ENCODE peak calls at places on chromosomes 4 and X, in four cellular contexts. E is K562, N is HepG2, Y is GM12878. L is an unnamed sample.

GRCh38 chr4:80362578-80363181 is 27.1 kb downstream of the CFAP299 start:
- DNase-seq in N (peak; percentile 20), E (peak; percentile 48), Y (no peak), L (peak; percentile 39)

GRCh38 chrX:73127700-73128241 is 48.5 kb upstream of the PABPC1L2A start:
- DNase-seq in Y (no peak), E (no peak), N (no peak), L (no peak)

GRCh38 chrX:93791304-93791703 is 117.3 kb downstream of the FAM133A start:
- DNase-seq in Y (no peak), N (no peak), E (no peak), L (no peak)

GRCh38 chrX:41108007-41108683 is 22.9 kb downstream of the USP9X start:
- DNase-seq in N (no peak), E (no peak), Y (no peak), L (no peak)

GRCh38 chr4:43425206-43425605 is 532.7 kb downstream of the GRXCR1 start:
- DNase-seq in E (no peak), Y (no peak), N (no peak), L (no peak)

GRCh38 chr4:159305129-159305528 is 202.2 kb downstream of the RAPGEF2 start:
- DNase-seq in N (no peak), E (no peak), Y (no peak), L (no peak)

GRCh38 chr4:164188236-164188635 is 565.7 kb upstream of the SMIM31 start:
- DNase-seq in N (no peak), E (peak; percentile 1), Y (no peak), L (no peak)

GRCh38 chrX:106862972-106863688 is 40.0 kb downstream of the RIPPLY1 start:
- DNase-seq in E (peak; percentile 20), N (peak; percentile 3), Y (no peak), L (peak; percentile 24)

GRCh38 chrX:13013353-13014110 is 30.9 kb downstream of the FAM9C start:
- DNase-seq in E (peak; percentile 48), Y (no peak), N (no peak), L (no peak)

GRCh38 chrX:47936224-47936939 is 67.4 kb downstream of the ZNF182 start:
- DNase-seq in Y (no peak), E (peak; percentile 91), N (no peak), L (no peak)
- TF ChIP-seq MXI1 in Y (no peak), E (no peak), N (no peak), L (no peak)

DNA sequence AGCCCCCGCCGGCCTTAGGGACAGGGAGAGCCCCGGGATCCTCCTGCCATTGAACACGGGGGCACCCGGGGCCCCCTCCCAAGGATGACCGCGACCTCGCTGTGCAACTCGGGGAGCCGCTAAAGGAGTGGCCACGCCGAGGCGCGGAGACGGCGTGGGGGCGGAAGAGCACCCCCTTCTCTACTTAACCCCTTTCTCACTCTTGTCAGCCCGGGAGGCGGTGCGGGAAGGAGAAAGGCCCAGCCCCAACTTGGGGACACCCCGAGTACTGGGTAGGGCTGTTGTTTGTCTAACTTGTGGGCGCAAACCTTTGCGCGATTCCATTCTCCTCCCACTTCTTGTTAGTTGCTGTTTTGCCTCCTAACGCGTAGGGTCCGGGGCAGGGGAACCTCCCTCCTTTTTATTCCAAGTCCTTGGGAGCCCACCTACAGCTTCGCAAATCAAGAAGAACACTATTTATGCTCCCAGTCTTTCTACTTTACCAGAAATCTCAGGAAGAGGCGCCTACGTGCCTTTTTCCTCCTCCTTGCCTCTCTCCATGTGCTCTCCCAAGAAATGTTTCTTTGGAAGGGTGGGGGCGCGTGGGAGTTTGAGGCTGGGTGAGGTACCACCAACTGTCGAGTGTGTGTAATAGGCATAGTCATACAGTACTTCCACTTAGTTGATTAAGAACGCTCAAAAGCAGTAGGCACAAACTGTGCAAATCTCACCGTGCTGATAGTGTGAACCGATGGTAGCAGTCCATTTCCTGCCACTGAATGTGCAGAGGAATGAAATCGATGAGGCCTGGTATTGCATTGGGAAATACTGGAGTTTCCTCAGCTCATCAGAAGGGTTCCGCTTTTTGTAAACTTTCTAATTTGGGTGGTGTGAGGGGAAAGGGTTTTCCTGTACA is 810 bp downstream of the DIAPH2 start:
- DNase-seq in N (peak; percentile 7), E (no peak), Y (no peak), L (peak; percentile 39)
- TF ChIP-seq SIN3A in N (no peak), E (no peak), Y (no peak), L (no peak)

GRCh38 chr4:81963506-81964020 is 410.2 kb downstream of the HNRNPD start:
- DNase-seq in Y (no peak), E (no peak), N (no peak), L (no peak)
- TF ChIP-seq MXI1 in Y (no peak), E (no peak), N (no peak), L (no peak)

DNA sequence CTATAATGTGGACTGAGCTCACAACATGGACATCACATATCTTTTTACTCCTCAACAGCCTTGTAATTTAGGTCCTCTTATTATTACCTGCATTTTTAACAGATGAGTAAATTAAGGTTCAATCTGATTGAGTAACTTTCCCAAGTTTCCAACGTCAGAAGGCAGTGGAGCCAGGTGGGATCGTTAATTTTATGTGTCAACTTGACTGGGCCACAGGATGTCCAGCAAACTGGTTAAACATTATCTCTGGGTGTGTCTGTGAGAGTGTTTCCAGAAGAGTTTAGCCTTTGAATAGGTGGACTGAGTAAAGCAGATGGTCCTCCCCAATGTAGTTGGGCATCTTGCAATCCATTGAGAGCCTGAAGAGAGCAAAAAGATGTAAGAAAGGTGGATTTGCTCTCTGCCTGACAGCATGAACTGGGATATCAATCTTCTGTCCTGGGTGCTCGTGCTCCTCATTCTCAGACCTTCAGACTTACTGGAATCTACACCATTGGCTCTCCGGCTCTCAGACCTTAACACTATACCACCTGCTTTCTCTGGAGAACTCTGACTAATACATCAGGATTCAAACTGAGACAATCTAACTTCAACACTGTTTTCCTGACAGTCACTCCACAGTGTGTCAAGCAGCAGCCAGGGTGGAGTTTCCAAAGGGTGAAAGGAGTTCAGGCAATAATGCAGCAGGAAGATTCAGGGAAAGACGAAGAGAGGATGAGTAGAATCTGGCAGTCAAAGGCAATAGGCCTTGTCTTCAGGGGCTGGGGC is 58.8 kb upstream of the SLIT2 start:
- DNase-seq in E (no peak), Y (no peak), N (no peak), L (no peak)
- TF ChIP-seq SIN3A in E (no peak), Y (no peak), N (no peak), L (no peak)

GRCh38 chrX:135114392-135114791 is 5.9 kb downstream of the ETDB start:
- DNase-seq in E (no peak), Y (peak; percentile 61), N (no peak), L (no peak)
- TF ChIP-seq MXI1 in E (no peak), Y (peak; percentile 22), N (no peak), L (no peak)

DNA sequence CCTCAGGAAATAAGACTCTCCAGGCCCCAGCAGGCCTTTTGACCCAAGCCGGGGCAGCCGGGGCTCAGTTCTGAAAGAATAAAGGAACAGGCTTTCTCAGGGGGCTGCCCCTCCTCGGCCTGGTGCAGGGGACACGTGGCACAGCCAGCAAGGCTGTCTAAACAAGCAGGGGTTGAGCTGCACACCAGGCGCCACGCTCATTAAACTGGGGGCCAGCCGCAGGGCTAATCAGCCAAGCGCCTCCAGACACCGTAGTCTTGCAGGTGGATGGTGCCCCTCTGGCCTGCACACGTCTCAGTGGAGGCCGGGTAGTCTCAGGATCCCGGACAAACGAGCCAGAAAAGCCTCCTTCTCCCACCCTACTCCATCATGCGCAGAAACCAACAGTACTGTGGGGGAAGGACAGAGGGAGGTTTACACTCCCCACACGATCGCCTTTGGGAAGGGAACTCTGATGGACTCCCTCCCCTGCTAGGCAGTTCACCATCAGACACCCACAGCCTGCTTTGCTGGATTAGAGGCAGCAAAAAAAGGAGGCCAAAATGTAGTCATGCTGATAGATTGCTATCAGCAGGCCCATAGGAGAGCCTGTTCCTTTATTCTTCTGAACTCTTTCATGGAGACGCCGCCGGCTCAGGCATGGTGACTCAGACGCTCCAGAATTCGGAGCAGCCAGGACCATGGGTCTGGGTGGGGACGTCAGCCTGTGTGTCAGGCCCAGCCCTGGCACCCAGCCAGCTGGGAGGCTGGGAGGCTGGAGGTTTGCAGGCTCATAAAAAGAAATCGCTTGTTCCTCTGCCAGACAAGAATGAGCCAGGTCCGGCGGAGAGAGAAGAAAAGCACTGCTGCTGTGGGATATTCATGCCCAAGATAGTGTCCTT is 342.4 kb downstream of the BCOR start:
- DNase-seq in Y (no peak), E (peak; percentile 81), N (peak; percentile 63), L (peak; percentile 50)
- TF ChIP-seq SIN3A in Y (no peak), E (no peak), N (no peak), L (no peak)

DNA sequence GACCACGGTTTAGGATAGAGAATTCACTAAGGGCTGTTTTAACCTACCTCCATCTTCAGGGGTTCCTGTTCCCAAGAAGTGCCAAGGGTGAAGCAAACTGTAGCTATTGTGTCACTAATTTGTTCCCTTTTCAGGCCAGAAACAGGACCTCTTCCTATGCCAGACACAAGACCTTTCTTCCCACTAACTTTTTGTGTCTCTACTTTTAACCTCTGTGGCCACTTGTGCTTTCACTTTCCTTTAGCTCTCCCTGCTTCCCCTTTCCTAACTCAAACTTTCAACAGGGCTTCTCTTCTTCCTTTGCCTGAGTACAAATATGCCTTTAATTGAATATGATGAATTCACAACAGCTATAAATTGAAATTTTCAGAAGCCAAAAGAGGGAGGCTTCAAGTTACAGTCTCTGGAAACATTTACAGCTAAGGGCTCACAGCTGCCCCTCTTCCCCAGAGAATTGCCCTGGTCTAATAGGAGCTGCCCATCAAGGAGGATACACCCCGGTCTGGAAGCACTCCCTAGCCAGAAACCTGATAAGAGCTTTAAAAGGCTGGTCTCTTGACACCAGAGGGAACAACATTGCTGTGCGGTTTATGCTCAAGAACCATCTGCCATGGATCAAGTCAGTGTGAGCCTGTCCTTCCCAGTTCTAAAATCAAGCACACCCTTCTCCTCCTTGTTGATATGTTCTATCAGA is 61.7 kb upstream of the PLS3 start:
- DNase-seq in N (no peak), E (no peak), Y (no peak), L (no peak)
- TF ChIP-seq MXI1 in N (no peak), E (no peak), Y (no peak), L (no peak)